ENCODE peak calls at places on chromosomes 16 and 17, in nine cellular contexts. E is breast epithelium, Y is adrenal gland, Q is HCT116, P is heart left ventricle, J is A549, Z is tibial nerve, H is sigmoid colon, O is body of pancreas. W is an unnamed sample.

GRCh38 chr17:29683481-29683880 is 60.8 kb upstream of the CORO6 start:
- DNase-seq in J (no peak), H (no peak), O (no peak), E (no peak), Z (no peak), P (no peak), Q (no peak), Y (no peak), W (no peak)

GRCh38 chr16:29699324-29700219 is 20.6 kb downstream of the QPRT start:
- DNase-seq in E (no peak), O (no peak), H (no peak), Z (no peak), J (no peak), P (no peak), Y (no peak), Q (no peak), W (no peak)

GRCh38 chr16:86881118-86881510 is 302.8 kb downstream of the FOXL1 start:
- DNase-seq in H (no peak), Y (no peak), Q (no peak), E (no peak), O (no peak), P (no peak), J (no peak), Z (no peak), W (no peak)

GRCh38 chr17:50146927-50147640 is 3.4 kb downstream of the PPP1R9B start:
- DNase-seq in Y (peak; percentile 69), J (no peak), O (no peak), H (no peak), E (no peak), P (no peak), Q (no peak), Z (no peak), W (no peak)

GRCh38 chr17:21816592-21817567 is 124.6 kb downstream of the KCNJ18 start:
- DNase-seq in P (no peak), Z (no peak), H (no peak), Q (no peak), Y (no peak), J (no peak), O (no peak), E (no peak), W (no peak)

GRCh38 chr17:37450090-37450489 is 39.6 kb upstream of the DUSP14 start:
- DNase-seq in P (no peak), H (no peak), J (no peak), Y (no peak), E (peak; percentile 71), Q (no peak), Z (no peak), O (no peak), W (no peak)

GRCh38 chr17:75843577-75844529 is at the start of gene UNC13D:
- DNase-seq in Y (peak; percentile 79), E (peak; percentile 66), P (no peak), J (no peak), Z (no peak), Q (no peak), H (peak; percentile 66), O (peak; percentile 47), W (no peak)

GRCh38 chr17:37820313-37821024 is 75.6 kb upstream of the HNF1B start:
- DNase-seq in J (no peak), H (no peak), Z (no peak), Y (no peak), P (no peak), Q (no peak), E (no peak), O (no peak), W (no peak)

GRCh38 chr17:3693829-3694231 is 2.1 kb downstream of the P2RX5 start:
- DNase-seq in E (no peak), O (no peak), P (no peak), Z (no peak), Q (no peak), H (no peak), J (no peak), Y (no peak), W (no peak)

GRCh38 chr17:6936370-6937028 is 59.4 kb upstream of the ALOX12 start:
- DNase-seq in Z (no peak), Q (no peak), H (peak; percentile 74), J (no peak), Y (peak; percentile 57), P (peak; percentile 37), E (no peak), O (peak; percentile 18), W (no peak)

GRCh38 chr17:71438631-71439146 is 682.1 kb upstream of the SOX9 start:
- DNase-seq in Y (no peak), O (no peak), E (no peak), Q (peak; percentile 90), J (peak; percentile 84), P (no peak), H (no peak), Z (no peak), W (no peak)

GRCh38 chr17:35797370-35797769 is 1.9 kb upstream of the MMP28 start:
- DNase-seq in Y (no peak), Z (no peak), J (no peak), E (no peak), H (no peak), P (no peak), O (no peak), Q (no peak), W (no peak)

GRCh38 chr17:42544874-42545283 is 7.8 kb upstream of the HSD17B1 start:
- DNase-seq in E (no peak), H (no peak), P (no peak), Q (no peak), O (no peak), Z (no peak), J (no peak), Y (no peak), W (no peak)

GRCh38 chr17:42548070-42548837 is 4.5 kb upstream of the HSD17B1 start:
- DNase-seq in O (peak; percentile 94), Q (no peak), Y (peak; percentile 79), Z (no peak), E (peak; percentile 75), P (peak; percentile 56), H (no peak), J (peak; percentile 90), W (no peak)

GRCh38 chr17:42547698-42548069 is 5.0 kb upstream of the HSD17B1 start:
- DNase-seq in Q (no peak), J (no peak), Y (no peak), Z (no peak), P (peak; percentile 81), O (peak; percentile 38), H (no peak), E (no peak), W (no peak)

GRCh38 chr17:42548993-42549755 is 3.5 kb upstream of the HSD17B1 start:
- DNase-seq in P (no peak), H (no peak), O (no peak), E (no peak), J (no peak), Z (no peak), Y (no peak), Q (no peak), W (no peak)

GRCh38 chr17:42547001-42547461 is 5.7 kb upstream of the HSD17B1 start:
- DNase-seq in Q (no peak), H (no peak), E (no peak), Z (no peak), Y (no peak), O (no peak), J (no peak), P (no peak), W (no peak)
- TF ChIP-seq POLR2A in Q (no peak), H (no peak), E (no peak), Z (no peak), Y (no peak), O (no peak), J (no peak), P (no peak), W (no peak)

DNA sequence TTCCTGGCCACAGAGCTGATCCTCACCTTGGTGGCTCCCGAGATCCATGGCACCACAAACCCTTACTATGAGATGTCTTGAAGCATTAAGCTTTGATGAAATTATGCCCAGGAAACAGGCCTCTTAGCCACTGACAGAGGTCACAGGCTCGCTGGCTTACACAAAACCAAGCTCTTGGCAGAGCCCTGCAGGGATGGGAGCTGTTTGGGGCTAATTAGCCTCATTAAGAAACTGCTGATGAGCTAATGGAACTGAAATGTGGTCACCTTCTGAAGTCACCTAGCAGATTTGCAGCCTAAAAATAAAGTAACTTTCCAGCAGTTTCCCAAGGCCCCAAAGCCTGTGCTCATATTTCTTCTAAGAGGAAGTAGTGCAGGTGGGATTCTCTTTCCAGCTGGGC is 339.2 kb downstream of the CA10 start:
- DNase-seq in Y (no peak), Z (no peak), H (no peak), O (no peak), P (no peak), Q (no peak), J (no peak), E (no peak), W (no peak)
- H3K9me3 ChIP-seq in Y (no peaks in the 10 kb centered on the region), Z (no peaks in the 10 kb centered on the region), H (no peaks in the 10 kb centered on the region), O (no peaks in the 10 kb centered on the region), P (no peaks in the 10 kb centered on the region), Q (no peaks in the 10 kb centered on the region), J (no peaks in the 10 kb centered on the region), E (no peaks in the 10 kb centered on the region), W (no peaks in the 10 kb centered on the region)

GRCh38 chr17:17098426-17099035 is 56.3 kb downstream of the MPRIP start:
- DNase-seq in O (peak; percentile 26), Q (no peak), J (no peak), Z (no peak), H (peak; percentile 76), Y (no peak), P (peak; percentile 79), E (no peak), W (no peak)

GRCh38 chr17:17093764-17094163 is 51.5 kb downstream of the MPRIP start:
- DNase-seq in H (no peak), Q (no peak), P (peak; percentile 35), Y (no peak), J (no peak), E (no peak), O (no peak), Z (no peak), W (no peak)

GRCh38 chr17:17091856-17092756 is 49.8 kb downstream of the MPRIP start:
- DNase-seq in Q (no peak), Y (no peak), E (no peak), H (no peak), O (no peak), Z (no peak), P (peak; percentile 11), J (no peak), W (no peak)

GRCh38 chr17:17097763-17098345 is 55.6 kb downstream of the MPRIP start:
- DNase-seq in Q (no peak), J (no peak), O (no peak), H (no peak), P (no peak), Y (no peak), E (no peak), Z (no peak), W (no peak)

GRCh38 chr17:17096438-17097178 is 54.4 kb downstream of the MPRIP start:
- DNase-seq in J (no peak), Z (no peak), Q (no peak), E (no peak), H (no peak), P (peak; percentile 12), Y (no peak), O (peak; percentile 30), W (no peak)
- H3K4me1 ChIP-seq in J (peaks cover 67% of the 10 kb centered on the region), Z (peaks cover 50% of the 10 kb centered on the region), Q (peaks cover 7% of the 10 kb centered on the region), E (peaks cover 4% of the 10 kb centered on the region), H (peaks cover 36% of the 10 kb centered on the region), P (peaks cover 48% of the 10 kb centered on the region), Y (peaks cover 5% of the 10 kb centered on the region), O (peaks cover 34% of the 10 kb centered on the region), W (peaks cover 88% of the 10 kb centered on the region)

DNA sequence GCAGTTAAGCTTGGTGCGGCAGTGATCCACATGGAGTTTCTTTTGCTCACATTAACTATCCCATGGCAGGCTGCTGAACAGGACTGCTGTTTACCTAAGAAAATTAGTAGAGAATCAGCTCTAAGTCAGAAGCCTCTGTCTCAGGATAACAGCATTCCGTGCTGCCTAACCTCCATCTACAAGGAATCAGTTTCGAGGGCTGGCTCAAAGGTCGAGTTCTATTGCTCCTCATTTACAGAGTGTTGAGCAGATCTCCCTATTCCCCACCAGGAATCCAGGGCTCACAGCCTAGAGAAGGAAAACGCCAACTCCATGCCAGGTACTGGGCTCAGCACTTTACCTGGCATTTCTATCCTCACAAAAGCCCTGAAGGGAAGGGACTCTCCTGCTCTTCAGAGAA is 9.9 kb downstream of the GINS2 start:
- DNase-seq in J (no peak), E (no peak), P (no peak), Q (no peak), O (no peak), Z (no peak), H (no peak), Y (no peak), W (no peak)
- TF ChIP-seq POLR2A in J (no peak), E (no peak), P (no peak), Q (no peak), O (no peak), Z (no peak), H (no peak), Y (no peak), W (no peak)

W was measured in esophagus squamous epithelium.